ENCODE peak calls at places on chromosomes 13 and 19, in five cellular contexts. K is mucosa of descending colon, L is kidney, C is left ventricle myocardium inferior, N is heart left ventricle. G is an unnamed sample.
A peak's percentile ranks its signal among the peaks of the same experiment; 100 is the strongest.

GRCh38 chr13:71137106-71137505 is 729.9 kb downstream of the DACH1 start:
- DNase-seq in K (no peak), L (no peak), C (no peak), N (no peak), G (no peak)

GRCh38 chr19:9906475-9907087 is 29.7 kb downstream of the OLFM2 start:
- DNase-seq in K (no peak), L (no peak), C (no peak), N (no peak), G (no peak)

GRCh38 chr19:18415177-18415867 is 3.9 kb upstream of the SSBP4 start:
- DNase-seq in K (peak; percentile 50), L (peak; percentile 95), C (peak; percentile 81), N (peak; percentile 91), G (peak; percentile 93)

GRCh38 chr19:10290439-10290875 is 705 bp downstream of the ICAM5 start:
- DNase-seq in K (no peak), L (peak; percentile 79), C (no peak), N (no peak), G (no peak)

GRCh38 chr19:2731181-2732117 is 8.4 kb downstream of the SLC39A3 start:
- DNase-seq in K (no peak), L (no peak), C (no peak), N (no peak), G (no peak)

GRCh38 chr19:36060430-36060829 is 5.7 kb downstream of the WDR62 start:
- DNase-seq in K (peak; percentile 45), L (no peak), C (peak; percentile 46), N (peak; percentile 24), G (peak; percentile 54)

GRCh38 chr13:34469212-34469983 is 472.7 kb upstream of the NBEA start:
- DNase-seq in K (no peak), L (no peak), C (no peak), N (no peak), G (no peak)

GRCh38 chr13:32582991-32583390 is 3.3 kb upstream of the PDS5B start:
- DNase-seq in K (no peak), L (no peak), C (no peak), N (no peak), G (no peak)

GRCh38 chr13:97165527-97166425 is 56.4 kb upstream of the MBNL2 start:
- DNase-seq in K (peak; percentile 16), L (no peak), C (no peak), N (no peak), G (no peak)

GRCh38 chr13:24124789-24125476 is 35.6 kb upstream of the SPATA13 start:
- DNase-seq in K (no peak), L (no peak), C (no peak), N (no peak), G (peak; percentile 9)

GRCh38 chr13:108005231-108005630 is 210.1 kb downstream of the LIG4 start:
- DNase-seq in K (no peak), L (no peak), C (no peak), N (no peak), G (no peak)

GRCh38 chr13:18739310-18739709 is 442.3 kb downstream of the TUBA3C start:
- DNase-seq in K (no peak), L (no peak), C (no peak), N (no peak), G (no peak)

GRCh38 chr13:43786766-43787517 is at the start of gene ENOX1:
- DNase-seq in K (peak; percentile 24), L (peak; percentile 92), C (peak; percentile 77), N (peak; percentile 68), G (peak; percentile 67)

GRCh38 chr19:46186101-46186716 is 38.2 kb downstream of the IGFL2 start:
- DNase-seq in K (no peak), L (no peak), C (no peak), N (no peak), G (no peak)

GRCh38 chr13:76887070-76887563 is 912 bp upstream of the KCTD12 start:
- DNase-seq in K (peak; percentile 21), L (no peak), C (peak; percentile 16), N (peak; percentile 18), G (peak; percentile 36)

GRCh38 chr19:47613165-47614146 is 4.5 kb downstream of the BICRA start:
- DNase-seq in K (no peak), L (no peak), C (no peak), N (no peak), G (no peak)

GRCh38 chr19:18457478-18458331 is 19.8 kb upstream of the ISYNA1 start:
- DNase-seq in K (no peak), L (peak; percentile 67), C (no peak), N (no peak), G (no peak)

GRCh38 chr19:1164684-1165531 is 9.2 kb downstream of the SBNO2 start:
- DNase-seq in K (no peak), L (peak; percentile 82), C (no peak), N (no peak), G (no peak)

GRCh38 chr13:75415720-75416119 is 66.2 kb downstream of the TBC1D4 start:
- DNase-seq in K (no peak), L (no peak), C (no peak), N (no peak), G (no peak)

GRCh38 chr19:18781047-18781600 is 10.0 kb downstream of the COMP start:
- DNase-seq in K (no peak), L (no peak), C (no peak), N (no peak), G (no peak)

GRCh38 chr13:77737583-77738200 is 40.2 kb downstream of the SLAIN1 start:
- DNase-seq in K (no peak), L (no peak), C (no peak), N (no peak), G (no peak)

GRCh38 chr13:74134777-74135305 is 637 bp upstream of the KLF12 start:
- DNase-seq in K (peak; percentile 72), L (peak; percentile 92), C (peak; percentile 66), N (peak; percentile 66), G (peak; percentile 65)

GRCh38 chr19:19385900-19386339 is 19.6 kb upstream of the GATAD2A start:
- DNase-seq in K (no peak), L (peak; percentile 91), C (no peak), N (no peak), G (no peak)

GRCh38 chr19:4343056-4343844 is at the start of gene MPND:
- DNase-seq in K (peak; percentile 98), L (peak; percentile 98), C (peak; percentile 96), N (peak; percentile 96), G (peak; percentile 94)

GRCh38 chr13:114148521-114148855 is 16.1 kb upstream of the RASA3 start:
- DNase-seq in K (peak; percentile 64), L (peak; percentile 70), C (no peak), N (peak; percentile 8), G (no peak)

GRCh38 chr13:46314587-46314986 is 72.5 kb downstream of the RUBCNL start:
- DNase-seq in K (no peak), L (no peak), C (no peak), N (no peak), G (no peak)

DNA sequence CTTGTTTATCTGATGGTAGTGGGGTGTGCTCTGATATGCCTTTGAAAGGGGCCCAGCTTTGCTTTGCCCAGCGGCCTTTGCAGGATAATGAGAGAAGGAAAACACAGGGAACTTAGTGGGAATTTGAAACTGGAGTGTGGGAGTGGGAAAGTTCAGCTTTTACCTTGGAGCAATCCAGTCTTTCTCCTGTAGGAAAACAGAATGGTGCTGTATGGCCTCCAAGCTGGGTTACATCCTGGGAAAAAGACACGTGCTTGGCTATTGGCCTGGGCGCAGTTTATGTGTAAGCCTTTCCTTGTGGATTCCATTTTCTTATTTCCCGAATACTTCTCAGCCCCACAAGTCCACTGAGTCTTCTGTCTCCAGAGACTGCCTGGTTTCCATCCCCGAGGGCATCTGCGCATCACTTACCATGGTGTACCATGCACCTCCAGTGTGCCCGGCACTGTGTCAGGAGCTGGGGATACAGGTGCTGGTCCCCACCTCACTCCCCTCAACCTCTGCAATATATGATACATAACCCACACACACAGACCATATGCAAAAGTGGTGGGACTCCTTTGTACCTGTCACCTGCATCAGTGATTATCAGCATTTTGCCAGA is 31.5 kb downstream of the ACTN4 start:
- DNase-seq in K (no peak), L (peak; percentile 39), C (no peak), N (no peak), G (no peak)
- H3K4me1 ChIP-seq in K (peaks cover 99% of the 10 kb centered on the region), L (peaks cover 82% of the 10 kb centered on the region), C (peaks cover 100% of the 10 kb centered on the region), N (peaks cover 99% of the 10 kb centered on the region), G (peaks cover 92% of the 10 kb centered on the region)

DNA sequence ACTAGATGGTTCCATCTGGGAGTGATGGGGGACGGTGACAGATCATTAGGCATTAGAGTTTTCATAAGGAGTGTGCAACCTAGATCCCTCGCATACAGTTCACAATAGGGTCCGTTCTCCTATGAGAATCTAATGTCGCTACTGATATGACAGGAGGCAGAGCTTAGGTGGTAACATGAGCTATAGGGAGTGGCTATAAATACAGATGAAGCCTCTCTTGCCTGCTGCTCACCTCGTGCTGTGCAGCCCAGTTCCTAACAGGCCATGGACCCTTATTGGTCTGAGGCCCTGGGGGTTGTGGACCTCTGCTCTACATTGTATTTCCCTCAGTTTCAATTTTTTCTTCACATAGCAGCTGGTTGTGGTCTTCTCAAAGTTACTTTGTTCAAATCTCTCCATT is 56.5 kb downstream of the CDK8 start:
- DNase-seq in K (no peak), L (no peak), C (no peak), N (no peak), G (no peak)
- TF ChIP-seq CTCF in K (no peak), L (no peak), C (no peak), N (no peak), G (no peak)

DNA sequence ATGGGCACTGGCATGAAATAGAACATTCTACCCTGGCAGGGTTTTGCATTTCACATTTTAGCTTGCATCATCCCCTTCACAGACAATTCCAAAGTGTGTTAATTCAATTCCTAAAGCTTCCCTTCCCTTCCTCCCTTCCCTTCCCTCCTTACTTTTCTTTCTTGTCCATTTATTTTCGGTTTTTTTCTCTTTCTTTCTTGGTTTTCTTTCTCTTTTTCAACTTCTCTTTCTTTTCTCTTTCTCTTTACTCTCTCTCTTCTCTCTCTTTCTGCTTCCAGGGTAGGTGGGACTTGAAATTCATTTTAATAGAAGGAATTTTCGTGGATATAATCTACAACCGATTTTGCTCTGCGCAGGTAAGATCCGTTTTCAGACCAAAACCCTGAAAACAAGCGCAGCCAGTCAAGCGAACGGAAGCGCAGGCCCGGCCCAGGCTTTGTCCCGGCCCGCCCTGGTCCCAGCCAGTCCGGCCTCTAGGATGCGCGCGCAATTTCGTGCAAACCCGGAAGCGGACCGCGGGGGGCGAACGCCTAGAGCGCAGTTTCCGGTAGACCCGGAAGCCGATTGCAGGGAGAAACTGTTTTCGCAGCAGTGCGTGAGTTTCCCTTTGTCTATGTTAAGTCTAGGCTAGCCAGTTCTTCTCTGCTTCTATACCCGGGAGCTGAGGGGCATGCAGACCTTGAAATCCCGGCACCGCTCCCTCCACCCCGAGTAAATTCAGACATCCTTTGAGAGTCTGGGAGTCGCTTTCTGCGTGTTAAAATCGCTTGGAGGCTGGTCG is at the start of gene ZNF528:
- DNase-seq in K (peak; percentile 98), L (peak; percentile 99), C (peak; percentile 97), N (peak; percentile 98), G (peak; percentile 98)
- H3K9me3 ChIP-seq in K (peaks cover 44% of the 10 kb centered on the region), L (peaks cover 8% of the 10 kb centered on the region), C (peaks cover 43% of the 10 kb centered on the region), N (no peaks in the 10 kb centered on the region), G (peaks cover 42% of the 10 kb centered on the region)

GRCh38 chr13:29577135-29578051 is 18.1 kb downstream of the SLC7A1 start:
- DNase-seq in K (no peak), L (no peak), C (peak; percentile 53), N (peak; percentile 33), G (peak; percentile 38)
- H3K4me1 ChIP-seq in K (peaks cover 11% of the 10 kb centered on the region), L (peaks cover 4% of the 10 kb centered on the region), C (peaks cover 61% of the 10 kb centered on the region), N (peaks cover 53% of the 10 kb centered on the region), G (peaks cover 52% of the 10 kb centered on the region)

G was measured in heart right ventricle.